ENCODE peak calls at places on chromosomes 12 and 14, in four cellular contexts. H is endothelial cell; Z is stimulated activated CD4-positive, alpha-beta T cell treated with anti-CD3 and anti-CD28 coated beads, Interleukin-1b, Interleukin-23, amount 100 ng/mL, for 24 hours; A is neural crest cell. L is an unnamed sample.

GRCh38 chr12:7602287-7602686 is 63.4 kb downstream of the APOBEC1 start:
- DNase-seq in Z (no peak), A (no peak), H (no peak), L (no peak)

GRCh38 chr12:110247340-110248095 is 33.5 kb upstream of the ATP2A2 start:
- DNase-seq in Z (no peak), A (no peak), H (no peak), L (no peak)

GRCh38 chr14:55297611-55298323 is 26.5 kb downstream of the FBXO34 start:
- DNase-seq in H (no peak), A (no peak), Z (no peak), L (no peak)

GRCh38 chr14:52694761-52695480 is 437 bp downstream of the ERO1A start:
- DNase-seq in H (peak; percentile 21), A (no peak), Z (peak; percentile 39), L (peak; percentile 50)

GRCh38 chr12:96502477-96502876 is 13.1 kb downstream of the CFAP54 start:
- DNase-seq in A (no peak), Z (no peak), H (no peak), L (no peak)

GRCh38 chr14:94171208-94171607 is 2.9 kb upstream of the PPP4R4 start:
- DNase-seq in Z (no peak), H (no peak), A (no peak), L (no peak)

GRCh38 chr12:89351489-89352241 is 636 bp downstream of the DUSP6 start:
- DNase-seq in Z (peak; percentile 24), A (peak; percentile 44), H (peak; percentile 36), L (no peak)

GRCh38 chr12:115023279-115023678 is 339.3 kb upstream of the TBX3 start:
- DNase-seq in H (no peak), A (no peak), Z (no peak), L (no peak)

GRCh38 chr12:51972849-51973273 is 21.4 kb downstream of the ACVR1B start:
- DNase-seq in A (no peak), H (no peak), Z (no peak), L (no peak)

GRCh38 chr12:121917950-121918678 is at the start of gene CFAP251:
- DNase-seq in H (peak; percentile 80), Z (peak; percentile 93), A (peak; percentile 79), L (peak; percentile 94)

GRCh38 chr12:84507914-84508313 is 404.7 kb downstream of the SLC6A15 start:
- DNase-seq in A (no peak), H (no peak), Z (no peak), L (no peak)

GRCh38 chr12:4164591-4165558 is 108.7 kb upstream of the CCND2 start:
- DNase-seq in H (peak; percentile 57), Z (peak; percentile 52), A (peak; percentile 48), L (peak; percentile 66)

GRCh38 chr12:70154960-70155589 is 88.2 kb upstream of the CNOT2 start:
- DNase-seq in A (no peak), Z (no peak), H (no peak), L (peak; percentile 39)